ENCODE peak calls at places on chromosomes 7 and 10, in eight cellular contexts. E, T, X, Z, M, V, W and B are unnamed samples.

GRCh38 chr7:20894806-20895205 is 108.1 kb upstream of the SP8 start:
- DNase-seq in E (no peak), T (no peak), X (no peak), Z (no peak), M (no peak), V (no peak), W (no peak), B (no peak)

GRCh38 chr10:5694573-5694972 is 9.9 kb downstream of the TASOR2 start:
- DNase-seq in E (no peak), T (no peak), X (no peak), Z (no peak), M (no peak), V (no peak), W (no peak), B (no peak)

GRCh38 chr7:2870471-2870941 is 26.4 kb upstream of the GNA12 start:
- DNase-seq in E (peak), T (no peak), X (peak), Z (peak), M (peak), V (peak), W (peak), B (no peak)

GRCh38 chr7:26156454-26157365 is 4.7 kb downstream of the NFE2L3 start:
- DNase-seq in E (no peak), T (peak), X (no peak), Z (peak), M (no peak), V (no peak), W (no peak), B (peak)

GRCh38 chr10:58982470-58983239 is 193.8 kb upstream of the PHYHIPL start:
- DNase-seq in E (no peak), T (no peak), X (no peak), Z (no peak), M (no peak), V (no peak), W (no peak), B (no peak)

GRCh38 chr7:125423444-125424155 is 494.0 kb upstream of the POT1 start:
- DNase-seq in E (no peak), T (no peak), X (no peak), Z (no peak), M (no peak), V (no peak), W (no peak), B (peak)

GRCh38 chr10:132856869-132857524 is 71.0 kb upstream of the NKX6-2 start:
- DNase-seq in E (no peak), T (no peak), X (no peak), Z (no peak), M (peak), V (no peak), W (peak), B (no peak)

GRCh38 chr7:22728416-22729029 is 1.5 kb downstream of the IL6 start:
- DNase-seq in E (peak), T (no peak), X (no peak), Z (no peak), M (no peak), V (no peak), W (no peak), B (no peak)

GRCh38 chr10:130362308-130362761 is 226.1 kb downstream of the GLRX3 start:
- DNase-seq in E (peak), T (no peak), X (no peak), Z (no peak), M (no peak), V (no peak), W (no peak), B (no peak)

GRCh38 chr10:38102889-38103288 is 8.8 kb downstream of the ZNF37A start:
- DNase-seq in E (no peak), T (no peak), X (no peak), Z (no peak), M (no peak), V (no peak), W (no peak), B (no peak)

GRCh38 chr7:90192876-90193765 is 18.4 kb upstream of the STEAP2 start:
- DNase-seq in E (no peak), T (peak), X (no peak), Z (no peak), M (no peak), V (no peak), W (no peak), B (no peak)

GRCh38 chr7:91929463-91929862 is 11.2 kb upstream of the AKAP9 start:
- DNase-seq in E (no peak), T (no peak), X (no peak), Z (no peak), M (no peak), V (no peak), W (no peak), B (no peak)

GRCh38 chr7:13181221-13181620 is 493.8 kb downstream of the ARL4A start:
- DNase-seq in E (peak), T (no peak), X (no peak), Z (no peak), M (no peak), V (no peak), W (no peak), B (peak)

GRCh38 chr7:137592232-137592896 is 248.8 kb upstream of the PTN start:
- DNase-seq in E (peak), T (no peak), X (peak), Z (no peak), M (peak), V (peak), W (no peak), B (no peak)

GRCh38 chr7:94557211-94557610 is 47.6 kb downstream of the CASD1 start:
- DNase-seq in E (no peak), T (no peak), X (no peak), Z (no peak), M (no peak), V (no peak), W (no peak), B (no peak)

GRCh38 chr10:79127151-79127961 is 58.6 kb downstream of the ZMIZ1 start:
- DNase-seq in E (peak), T (no peak), X (peak), Z (no peak), M (peak), V (peak), W (no peak), B (no peak)

GRCh38 chr7:127447326-127447945 is 54.9 kb upstream of the ZNF800 start:
- DNase-seq in E (peak), T (no peak), X (no peak), Z (peak), M (no peak), V (no peak), W (peak), B (peak)

GRCh38 chr7:86937499-86937898 is 122.0 kb downstream of the ELAPOR2 start:
- DNase-seq in E (no peak), T (no peak), X (no peak), Z (no peak), M (no peak), V (no peak), W (no peak), B (no peak)

GRCh38 chr7:154928136-154929005 is 74.6 kb downstream of the PAXIP1 start:
- DNase-seq in E (no peak), T (peak), X (peak), Z (peak), M (no peak), V (peak), W (peak), B (peak)

GRCh38 chr7:11181590-11181989 is 207.9 kb downstream of the PHF14 start:
- DNase-seq in E (no peak), T (no peak), X (no peak), Z (no peak), M (no peak), V (no peak), W (no peak), B (no peak)

GRCh38 chr10:86756511-86757109 is at the start of gene BMPR1A:
- DNase-seq in E (peak), T (no peak), X (peak), Z (no peak), M (peak), V (peak), W (no peak), B (peak)

GRCh38 chr10:17512341-17513001 is 58.1 kb upstream of the ST8SIA6 start:
- DNase-seq in E (no peak), T (peak), X (peak), Z (no peak), M (peak), V (no peak), W (no peak), B (peak)

GRCh38 chr7:133755922-133756321 is 371.2 kb upstream of the LRGUK start:
- DNase-seq in E (no peak), T (no peak), X (no peak), Z (no peak), M (no peak), V (no peak), W (no peak), B (no peak)

GRCh38 chr7:157707983-157708720 is 371.3 kb downstream of the DNAJB6 start:
- DNase-seq in E (no peak), T (no peak), X (no peak), Z (no peak), M (peak), V (peak), W (peak), B (no peak)

GRCh38 chr10:73806176-73806950 is 5.0 kb downstream of the NDST2 start:
- DNase-seq in E (no peak), T (no peak), X (no peak), Z (no peak), M (no peak), V (no peak), W (no peak), B (no peak)

GRCh38 chr7:37494940-37495339 is 46.3 kb upstream of the ELMO1 start:
- DNase-seq in E (no peak), T (no peak), X (no peak), Z (no peak), M (no peak), V (no peak), W (no peak), B (no peak)

GRCh38 chr7:19143930-19144574 is 1.2 kb downstream of the FERD3L start:
- DNase-seq in E (peak), T (no peak), X (no peak), Z (no peak), M (no peak), V (no peak), W (peak), B (no peak)

GRCh38 chr7:19139706-19140327 is 5.4 kb downstream of the FERD3L start:
- DNase-seq in E (no peak), T (no peak), X (no peak), Z (no peak), M (no peak), V (no peak), W (no peak), B (no peak)

GRCh38 chr7:19145429-19146201 is 394 bp upstream of the FERD3L start:
- DNase-seq in E (peak), T (no peak), X (no peak), Z (no peak), M (no peak), V (no peak), W (no peak), B (no peak)

GRCh38 chr7:19146699-19147098 is 1.5 kb upstream of the FERD3L start:
- DNase-seq in E (peak), T (no peak), X (no peak), Z (no peak), M (no peak), V (no peak), W (no peak), B (no peak)

GRCh38 chr7:19144661-19145428 is at the start of gene FERD3L:
- DNase-seq in E (peak), T (no peak), X (no peak), Z (no peak), M (no peak), V (no peak), W (peak), B (no peak)
- H3K4me3 ChIP-seq in E (peak), T (no peak), X (no peak), Z (no peak), M (peak), V (no peak), W (peak), B (peak)

GRCh38 chr10:11742779-11743298 is 657 bp downstream of the ECHDC3 start:
- DNase-seq in E (no peak), T (no peak), X (peak), Z (no peak), M (peak), V (peak), W (no peak), B (no peak)

GRCh38 chr10:11743461-11744338 is 1.5 kb downstream of the ECHDC3 start:
- DNase-seq in E (no peak), T (no peak), X (no peak), Z (no peak), M (no peak), V (peak), W (peak), B (no peak)

GRCh38 chr10:11741608-11742007 is 574 bp upstream of the ECHDC3 start:
- DNase-seq in E (no peak), T (no peak), X (no peak), Z (no peak), M (no peak), V (peak), W (peak), B (no peak)

GRCh38 chr10:11740907-11741306 is 1.3 kb upstream of the ECHDC3 start:
- DNase-seq in E (no peak), T (no peak), X (no peak), Z (no peak), M (no peak), V (no peak), W (no peak), B (no peak)

GRCh38 chr10:11742009-11742778 is at the start of gene ECHDC3:
- DNase-seq in E (peak), T (no peak), X (peak), Z (peak), M (peak), V (peak), W (peak), B (no peak)
- TF ChIP-seq CTCF in E (no peak), T (no peak), X (no peak), Z (no peak), M (no peak), V (no peak), W (no peak), B (no peak)

DNA sequence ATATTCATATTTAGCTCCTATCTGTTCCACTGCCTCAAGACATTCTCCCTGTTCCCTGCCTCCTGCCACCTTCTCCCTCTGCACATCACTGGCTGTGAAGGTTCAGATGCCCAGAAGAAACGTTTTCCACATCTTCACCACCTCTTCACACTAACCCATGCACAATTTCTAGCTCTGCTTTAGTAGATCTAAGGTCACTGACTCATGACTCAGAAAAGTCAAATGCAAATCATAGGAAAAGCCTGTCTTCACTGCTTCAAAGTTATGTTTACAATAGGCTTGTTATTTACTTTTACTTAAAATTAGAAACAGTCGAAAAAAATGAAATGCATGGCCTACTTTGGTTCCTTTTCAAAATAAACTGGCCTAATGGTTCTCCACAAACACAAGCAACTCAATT is 2.5 kb downstream of the SCRN1 start:
- DNase-seq in E (no peak), T (no peak), X (no peak), Z (no peak), M (no peak), V (no peak), W (no peak), B (no peak)
- H3K4me3 ChIP-seq in E (no peak), T (no peak), X (no peak), Z (no peak), M (no peak), V (no peak), W (no peak), B (no peak)

GRCh38 chr7:105594034-105594433 is 12.7 kb upstream of the EFCAB10 start:
- DNase-seq in E (no peak), T (no peak), X (no peak), Z (no peak), M (no peak), V (no peak), W (no peak), B (no peak)
- TF ChIP-seq CTCF in E (peak), T (no peak), X (no peak), Z (no peak), M (no peak), V (no peak), W (no peak), B (peak)

DNA sequence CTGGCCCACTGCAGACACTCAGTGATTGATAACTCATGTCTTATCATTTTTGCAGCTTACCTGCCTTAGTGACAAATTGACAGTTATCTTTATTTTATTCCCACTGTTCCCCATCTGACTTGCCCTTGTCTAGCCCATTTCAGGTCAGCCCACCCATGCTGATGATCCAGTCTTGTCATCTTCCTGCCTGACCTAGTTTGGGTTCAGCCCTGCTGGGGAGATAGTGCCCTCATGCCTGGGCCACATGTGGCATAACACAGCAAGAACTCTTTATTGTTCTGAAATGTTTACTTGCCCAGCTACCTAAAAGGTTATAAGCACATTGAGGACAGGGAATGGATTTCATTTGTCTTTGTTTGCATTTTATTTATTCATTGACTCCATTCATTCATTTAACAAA is 75.6 kb downstream of the ENTPD1 start:
- DNase-seq in E (no peak), T (no peak), X (no peak), Z (no peak), M (no peak), V (no peak), W (no peak), B (no peak)
- H3K4me3 ChIP-seq in E (no peak), T (no peak), X (no peak), Z (no peak), M (no peak), V (no peak), W (no peak), B (no peak)

DNA sequence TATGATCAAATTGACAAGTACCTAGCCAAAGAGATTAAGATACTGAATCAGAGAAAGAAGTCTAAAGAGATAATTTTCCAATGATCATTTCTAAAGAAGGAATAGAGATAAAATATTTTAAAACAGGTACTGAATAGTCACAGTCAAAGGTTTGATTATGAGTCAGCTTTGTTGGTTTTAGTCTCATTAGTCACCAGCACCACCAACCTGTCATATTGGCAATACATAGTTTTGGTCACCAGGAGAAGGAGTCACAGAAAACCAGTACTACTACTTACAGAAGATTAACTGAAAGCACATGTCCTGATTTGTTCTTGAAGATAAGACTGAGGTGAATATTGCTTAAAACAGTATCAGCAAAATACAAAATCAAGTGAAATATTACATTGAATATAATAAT is 34.6 kb downstream of the ZEB1 start:
- DNase-seq in E (no peak), T (no peak), X (no peak), Z (no peak), M (no peak), V (no peak), W (no peak), B (peak)
- TF ChIP-seq CTCF in E (no peak), T (no peak), X (no peak), Z (no peak), M (no peak), V (no peak), W (no peak), B (peak)

GRCh38 chr10:24465124-24465874 is 256.4 kb downstream of the KIAA1217 start:
- DNase-seq in E (no peak), T (peak), X (peak), Z (no peak), M (no peak), V (peak), W (no peak), B (peak)

GRCh38 chr10:24467605-24468004 is 256.1 kb downstream of the ARHGAP21 start:
- DNase-seq in E (no peak), T (no peak), X (no peak), Z (no peak), M (no peak), V (no peak), W (no peak), B (no peak)

GRCh38 chr10:24467094-24467493 is 256.6 kb downstream of the ARHGAP21 start:
- DNase-seq in E (no peak), T (no peak), X (no peak), Z (no peak), M (no peak), V (no peak), W (no peak), B (no peak)

GRCh38 chr10:24465899-24466615 is 257.1 kb downstream of the KIAA1217 start:
- DNase-seq in E (no peak), T (no peak), X (peak), Z (no peak), M (no peak), V (peak), W (no peak), B (peak)

DNA sequence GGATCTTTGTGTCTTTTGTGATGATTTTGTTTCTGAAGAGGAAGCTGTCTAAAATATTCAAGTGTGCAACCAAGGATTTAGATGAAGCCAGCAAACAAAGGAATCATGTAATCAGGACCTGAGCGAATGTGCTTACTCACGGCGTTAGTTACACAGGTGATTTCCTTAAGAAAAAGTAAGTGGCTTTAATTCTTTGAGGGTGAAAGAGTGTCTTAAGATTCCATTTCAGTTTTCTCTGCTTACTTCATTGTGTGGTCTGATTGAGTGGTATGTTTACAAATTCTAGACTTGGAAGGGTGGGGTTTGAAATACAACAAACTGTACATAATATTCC is 257.1 kb downstream of the ARHGAP21 start:
- DNase-seq in E (no peak), T (no peak), X (no peak), Z (no peak), M (no peak), V (no peak), W (no peak), B (no peak)
- H3K4me3 ChIP-seq in E (no peak), T (peak), X (no peak), Z (no peak), M (no peak), V (peak), W (no peak), B (peak)

DNA sequence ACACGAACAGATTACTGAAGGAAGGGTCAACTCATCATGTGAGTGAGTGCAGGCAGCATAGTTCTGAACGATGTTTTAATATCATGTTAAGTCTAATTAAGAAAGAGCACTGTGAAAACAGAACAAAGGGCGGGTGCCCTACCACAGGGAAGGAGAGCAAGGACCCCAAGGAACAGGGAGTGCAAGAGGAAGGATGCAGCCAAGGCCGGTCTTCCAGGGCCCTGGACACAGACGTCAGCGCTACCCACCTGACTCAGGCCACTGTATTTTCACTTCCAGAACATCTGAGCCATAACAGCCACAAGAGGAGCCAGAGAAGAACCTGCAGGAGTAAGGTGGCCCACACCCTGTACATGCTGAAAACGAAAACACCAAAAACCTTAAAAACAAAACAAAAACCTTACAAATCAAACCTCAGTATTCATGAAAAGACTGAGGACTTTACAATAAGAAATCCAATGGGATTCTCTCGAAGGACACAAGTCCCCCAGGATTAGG is 506.1 kb upstream of the AKR1E2 start:
- DNase-seq in E (no peak), T (no peak), X (no peak), Z (no peak), M (no peak), V (no peak), W (no peak), B (no peak)
- TF ChIP-seq CTCF in E (no peak), T (no peak), X (no peak), Z (no peak), M (no peak), V (no peak), W (no peak), B (no peak)

DNA sequence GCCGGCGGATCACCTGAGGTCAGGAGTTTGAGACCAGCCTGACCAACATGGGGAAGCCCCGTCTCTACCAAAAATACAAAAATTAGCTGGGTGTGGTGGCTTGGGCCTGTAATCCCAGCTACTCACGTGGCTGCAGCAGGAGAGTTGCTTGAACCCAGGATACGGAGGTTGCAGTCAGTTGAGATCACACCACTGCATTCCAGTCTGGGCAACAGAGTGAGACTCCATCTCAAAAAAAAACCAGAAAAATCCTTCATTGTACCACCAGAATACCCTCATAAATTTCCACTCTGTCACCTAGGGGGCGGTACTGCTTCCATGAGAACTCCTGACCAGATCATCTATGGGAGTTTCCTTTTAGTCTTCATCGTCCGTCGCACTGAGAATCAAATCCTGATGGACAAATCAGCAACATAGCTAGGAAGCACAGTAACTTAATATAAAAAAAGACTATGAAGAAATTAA is 225.8 kb upstream of the KLF14 start:
- DNase-seq in E (no peak), T (no peak), X (no peak), Z (no peak), M (no peak), V (no peak), W (no peak), B (no peak)
- H3K4me3 ChIP-seq in E (no peak), T (peak), X (no peak), Z (peak), M (no peak), V (no peak), W (peak), B (no peak)